ENCODE peak calls at places on chromosomes 5 and 9, in eight cellular contexts. D is HCT116, S is Panc1, R is GM23338, I is GM12878, V is upper lobe of left lung, O is HepG2, G is K562. E is an unnamed sample.

GRCh38 chr5:152288499-152288898 is 116.6 kb downstream of the NMUR2 start:
- ATAC-seq in D (no peak), S (no peak), R (no peak), I (no peak), V (peak), O (no peak), G (no peak), E (peak)

GRCh38 chr5:79255786-79256557 is 20.0 kb downstream of the JMY start:
- ATAC-seq in D (peak), S (peak), R (peak), I (peak), V (no peak), O (peak), G (peak), E (no peak)

GRCh38 chr9:35749515-35750255 is 598 bp downstream of the RGP1 start:
- ATAC-seq in D (peak), S (peak), R (peak), I (peak), V (peak), O (peak), G (peak), E (peak)

GRCh38 chr5:139439013-139439903 is at the start of gene DNAJC18:
- ATAC-seq in D (peak), S (peak), R (peak), I (peak), V (peak), O (peak), G (peak), E (peak)

GRCh38 chr9:131320031-131320685 is 30.6 kb downstream of the PLPP7 start:
- ATAC-seq in D (no peak), S (no peak), R (no peak), I (no peak), V (no peak), O (no peak), G (no peak), E (peak)

GRCh38 chr5:54091416-54092130 is 218.8 kb downstream of the ARL15 start:
- ATAC-seq in D (no peak), S (no peak), R (peak), I (no peak), V (no peak), O (no peak), G (peak), E (no peak)

GRCh38 chr5:92561362-92562006 is 1019.5 kb downstream of the NR2F1-AS1 start:
- ATAC-seq in D (peak), S (peak), R (no peak), I (no peak), V (no peak), O (no peak), G (no peak), E (no peak)

GRCh38 chr5:132020568-132021339 is 9.3 kb upstream of the ACSL6 start:
- ATAC-seq in D (no peak), S (no peak), R (no peak), I (peak), V (no peak), O (no peak), G (peak), E (no peak)

GRCh38 chr9:36820392-36820861 is 213.6 kb downstream of the PAX5 start:
- ATAC-seq in D (no peak), S (no peak), R (no peak), I (no peak), V (no peak), O (no peak), G (no peak), E (no peak)

GRCh38 chr9:136437430-136437829 is 2.2 kb downstream of the INPP5E start:
- ATAC-seq in D (no peak), S (no peak), R (no peak), I (no peak), V (no peak), O (no peak), G (no peak), E (no peak)

GRCh38 chr5:67998709-67999251 is 216.8 kb upstream of the PIK3R1 start:
- ATAC-seq in D (peak), S (no peak), R (no peak), I (no peak), V (peak), O (no peak), G (no peak), E (peak)

GRCh38 chr5:149645236-149645635 is 63.9 kb downstream of the ARHGEF37 start:
- ATAC-seq in D (no peak), S (peak), R (no peak), I (peak), V (no peak), O (no peak), G (peak), E (no peak)

GRCh38 chr9:107733530-107733907 is 243.9 kb upstream of the KLF4 start:
- ATAC-seq in D (no peak), S (peak), R (no peak), I (peak), V (no peak), O (no peak), G (peak), E (peak)

GRCh38 chr5:132259061-132259851 is 1.8 kb downstream of the PDLIM4 start:
- ATAC-seq in D (peak), S (no peak), R (no peak), I (no peak), V (peak), O (peak), G (peak), E (peak)

GRCh38 chr5:151125421-151125820 is 32.2 kb downstream of the ANXA6 start:
- ATAC-seq in D (no peak), S (no peak), R (no peak), I (peak), V (no peak), O (no peak), G (no peak), E (no peak)

GRCh38 chr5:150305577-150305976 is 2.9 kb upstream of the ARSI start:
- ATAC-seq in D (no peak), S (no peak), R (no peak), I (no peak), V (no peak), O (no peak), G (no peak), E (no peak)

GRCh38 chr5:176547811-176548210 is 1.3 kb upstream of the CDHR2 start:
- ATAC-seq in D (no peak), S (no peak), R (no peak), I (no peak), V (no peak), O (peak), G (no peak), E (no peak)

DNA sequence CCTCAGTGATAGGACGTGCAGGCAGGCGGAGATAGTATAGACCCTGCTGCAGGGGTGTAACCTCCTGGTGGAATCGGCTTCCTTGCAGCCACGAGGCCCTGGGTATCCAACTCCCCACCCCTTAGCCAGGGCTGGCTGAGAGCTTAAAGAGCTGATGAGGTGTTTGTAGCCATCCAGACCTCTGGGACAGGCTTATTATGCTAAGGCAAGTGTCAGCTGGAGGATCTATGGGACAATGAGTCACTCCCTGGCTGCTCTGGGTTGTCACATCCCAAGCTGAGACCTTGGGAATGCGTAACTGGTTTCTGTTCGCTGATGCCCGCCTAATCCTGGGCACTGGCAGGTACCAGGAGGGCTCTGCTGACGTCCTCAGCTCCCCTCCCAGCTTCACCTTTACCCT is 38.9 kb downstream of the DAB2IP start:
- ATAC-seq in D (no peak), S (no peak), R (no peak), I (no peak), V (no peak), O (no peak), G (no peak), E (no peak)
- TF ChIP-seq POLR2AphosphoS5 in D (no peak), S (no peak), R (no peak), I (no peak), V (no peak), O (no peak), G (no peak), E (peak)

DNA sequence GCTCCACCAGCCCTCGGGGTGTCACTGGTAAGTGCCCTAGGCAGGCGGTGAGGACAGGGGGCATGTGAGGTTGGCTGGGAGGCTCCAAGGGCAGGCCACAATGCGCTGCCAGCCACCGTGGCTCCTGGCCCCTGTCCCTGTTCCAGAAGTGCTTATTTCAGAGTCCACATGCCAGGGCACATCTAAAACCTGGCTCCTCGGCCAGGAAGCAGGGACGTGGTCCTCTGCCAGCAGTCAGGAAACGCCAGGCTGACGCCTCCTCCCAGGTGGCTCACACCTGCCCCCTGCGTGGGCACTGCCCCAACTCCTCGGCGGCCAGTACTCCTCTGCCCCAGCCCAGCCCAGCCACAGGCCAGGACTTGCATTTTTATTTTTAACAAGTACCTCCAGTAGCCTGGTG is 68.5 kb downstream of the SECISBP2 start:
- ATAC-seq in D (no peak), S (no peak), R (no peak), I (no peak), V (no peak), O (no peak), G (no peak), E (no peak)
- TF ChIP-seq POLR2AphosphoS5 in D (no peak), S (no peak), R (no peak), I (no peak), V (no peak), O (no peak), G (no peak), E (no peak)

GRCh38 chr9:114072181-114073140 is 5.6 kb downstream of the AMBP start:
- ATAC-seq in D (no peak), S (no peak), R (peak), I (no peak), V (no peak), O (no peak), G (peak), E (peak)
- TF ChIP-seq POLR2AphosphoS5 in D (no peak), S (no peak), R (no peak), I (no peak), V (no peak), O (peak), G (no peak), E (peak)

GRCh38 chr9:129322022-129322621 is 144.1 kb upstream of the IER5L start:
- ATAC-seq in D (no peak), S (no peak), R (no peak), I (no peak), V (no peak), O (no peak), G (no peak), E (no peak)

GRCh38 chr9:129320575-129321311 is 142.7 kb upstream of the IER5L start:
- ATAC-seq in D (no peak), S (no peak), R (peak), I (peak), V (peak), O (no peak), G (peak), E (peak)

GRCh38 chr9:129322641-129323375 is 144.7 kb upstream of the IER5L start:
- ATAC-seq in D (no peak), S (no peak), R (no peak), I (no peak), V (no peak), O (no peak), G (no peak), E (no peak)

GRCh38 chr9:129319938-129320481 is 141.9 kb upstream of the IER5L start:
- ATAC-seq in D (no peak), S (no peak), R (peak), I (peak), V (no peak), O (no peak), G (no peak), E (no peak)

GRCh38 chr9:129321511-129322021 is 143.5 kb upstream of the IER5L start:
- ATAC-seq in D (no peak), S (no peak), R (no peak), I (no peak), V (no peak), O (no peak), G (no peak), E (no peak)
- TF ChIP-seq POLR2AphosphoS5 in D (no peak), S (no peak), R (no peak), I (no peak), V (no peak), O (no peak), G (no peak), E (no peak)

E was measured in gastroesophageal sphincter.